ENCODE peak calls at places on chromosomes 11 and 22, in seven cellular contexts. K is endothelial cell; V is nephron progenitor cell; Z is tibial nerve; W is stimulated activated CD4-positive, alpha-beta T cell treated with anti-CD3 and anti-CD28 coated beads, Interleukin-12 subunit alpha, Interleukin-12 subunit beta, amount 100 ng/mL, for 48 hours; N is activated naive CD8-positive, alpha-beta T cell treated with anti-CD3 and anti-CD28 coated beads for 36 hours; J is EL. F is an unnamed sample.

GRCh38 chr11:116773203-116774112 is 671 bp upstream of the BUD13 start:
- DNase-seq in V (peak; percentile 74), K (peak; percentile 65), W (no peak), Z (peak; percentile 51), N (no peak), J (peak; percentile 60), F (no peak)

GRCh38 chr22:25666308-25666707 is 75.7 kb upstream of the MYO18B start:
- DNase-seq in K (peak; percentile 18), Z (peak; percentile 22), W (no peak), V (peak; percentile 3), N (no peak), J (no peak), F (no peak)

GRCh38 chr22:23182289-23183106 is 2.2 kb downstream of the BCR start:
- DNase-seq in V (peak; percentile 57), Z (no peak), J (no peak), N (peak; percentile 67), K (no peak), W (peak; percentile 72), F (no peak)

GRCh38 chr11:42524534-42525227 is 787.1 kb upstream of the API5 start:
- DNase-seq in W (no peak), V (peak; percentile 73), K (peak; percentile 62), J (peak; percentile 1), Z (peak; percentile 65), N (peak; percentile 6), F (peak; percentile 12)

GRCh38 chr11:45662096-45662664 is 3.2 kb downstream of the CHST1 start:
- DNase-seq in W (no peak), K (no peak), N (no peak), J (no peak), V (no peak), Z (no peak), F (no peak)

GRCh38 chr22:34414467-34415440 is 494.5 kb upstream of the LARGE1 start:
- DNase-seq in J (peak; percentile 15), K (peak; percentile 26), N (peak; percentile 33), V (peak; percentile 77), W (peak; percentile 2), Z (no peak), F (peak; percentile 6)

GRCh38 chr11:94049351-94049750 is 28.2 kb downstream of the HEPHL1 start:
- DNase-seq in V (no peak), Z (no peak), K (no peak), J (no peak), W (no peak), N (no peak), F (no peak)

GRCh38 chr11:20342347-20343279 is 20.9 kb upstream of the HTATIP2 start:
- DNase-seq in N (no peak), J (no peak), V (peak; percentile 60), Z (no peak), K (no peak), W (no peak), F (no peak)

GRCh38 chr11:62875698-62876483 is 4.8 kb upstream of the SLC3A2 start:
- DNase-seq in W (no peak), J (no peak), K (no peak), V (no peak), Z (no peak), N (no peak), F (no peak)

GRCh38 chr11:125071408-125071807 is 8.3 kb downstream of the SLC37A2 start:
- DNase-seq in J (peak; percentile 40), Z (peak; percentile 29), N (no peak), K (no peak), V (no peak), W (no peak), F (no peak)

GRCh38 chr11:35524780-35525179 is 636 bp downstream of the PAMR1 start:
- DNase-seq in N (no peak), K (no peak), W (no peak), V (no peak), Z (no peak), J (peak; percentile 48), F (no peak)

GRCh38 chr22:46661221-46661851 is 41.1 kb downstream of the GRAMD4 start:
- DNase-seq in Z (no peak), J (peak; percentile 60), N (no peak), K (no peak), W (no peak), V (no peak), F (peak; percentile 13)

GRCh38 chr11:72519220-72519881 is 85.0 kb upstream of the CLPB start:
- DNase-seq in V (no peak), K (no peak), W (no peak), J (peak; percentile 30), Z (no peak), N (peak; percentile 2), F (no peak)

GRCh38 chr11:76248210-76248609 is 41.9 kb upstream of the WNT11 start:
- DNase-seq in K (peak; percentile 27), Z (no peak), J (peak; percentile 16), V (no peak), W (no peak), N (no peak), F (no peak)

GRCh38 chr22:48711031-48711431 is 1116.6 kb downstream of the BRD1 start:
- DNase-seq in J (no peak), V (no peak), Z (no peak), W (no peak), K (no peak), N (no peak), F (no peak)

GRCh38 chr11:114057605-114058004 is 1.9 kb upstream of the ZBTB16 start:
- DNase-seq in N (no peak), Z (no peak), V (no peak), J (no peak), K (no peak), W (no peak), F (no peak)

GRCh38 chr22:41352058-41352457 is 29.7 kb upstream of the TEF start:
- DNase-seq in N (no peak), J (peak; percentile 77), V (no peak), W (no peak), K (no peak), Z (no peak), F (no peak)

GRCh38 chr11:393219-394033 is 583 bp upstream of the PKP3 start:
- DNase-seq in K (no peak), J (peak; percentile 92), V (no peak), Z (no peak), W (no peak), N (no peak), F (peak; percentile 57)

GRCh38 chr11:93623179-93623578 is 38.3 kb upstream of the CEP295 start:
- DNase-seq in Z (no peak), V (peak; percentile 27), K (peak; percentile 22), N (no peak), J (no peak), W (no peak), F (no peak)

GRCh38 chr22:31308181-31308580 is 15.9 kb upstream of the PIK3IP1 start:
- DNase-seq in J (no peak), N (no peak), W (no peak), V (no peak), Z (no peak), K (no peak), F (no peak)

GRCh38 chr11:62850911-62851806 is 11.8 kb upstream of the WDR74 start:
- DNase-seq in K (no peak), J (peak; percentile 66), W (no peak), V (no peak), Z (no peak), N (peak; percentile 44), F (no peak)

GRCh38 chr22:19772673-19773469 is 12.3 kb downstream of the TBX1 start:
- DNase-seq in W (no peak), V (no peak), J (no peak), K (peak; percentile 4), N (no peak), Z (no peak), F (no peak)

GRCh38 chr22:37242395-37242918 is 1.6 kb downstream of the RAC2 start:
- DNase-seq in Z (no peak), K (no peak), W (peak; percentile 89), N (peak; percentile 90), J (peak; percentile 61), V (no peak), F (no peak)

GRCh38 chr11:76918941-76919386 is 58.2 kb downstream of the ACER3 start:
- DNase-seq in V (no peak), N (no peak), K (no peak), J (peak; percentile 65), W (no peak), Z (peak; percentile 15), F (peak; percentile 61)

GRCh38 chr11:131914299-131914902 is 544.0 kb downstream of the NTM start:
- DNase-seq in N (no peak), Z (no peak), K (no peak), V (no peak), J (no peak), W (no peak), F (no peak)

GRCh38 chr11:110409174-110409573 is 20.6 kb upstream of the FDX1 start:
- DNase-seq in W (no peak), N (no peak), V (no peak), Z (no peak), J (no peak), K (no peak), F (peak; percentile 25)

GRCh38 chr11:111446404-111447152 is 65.6 kb downstream of the BTG4 start:
- DNase-seq in Z (peak; percentile 80), K (peak; percentile 72), W (peak; percentile 54), N (peak; percentile 74), V (peak; percentile 64), J (peak; percentile 87), F (peak; percentile 73)

GRCh38 chr11:64745219-64745522 is 1.2 kb upstream of the RASGRP2 start:
- DNase-seq in J (no peak), K (peak; percentile 76), V (peak; percentile 63), W (no peak), N (peak; percentile 63), Z (peak; percentile 41), F (no peak)

GRCh38 chr11:44453213-44453612 is 112.2 kb upstream of the CD82 start:
- DNase-seq in J (no peak), K (no peak), W (no peak), Z (no peak), N (no peak), V (no peak), F (no peak)

GRCh38 chr11:69087811-69088210 is 39.1 kb downstream of the TPCN2 start:
- DNase-seq in Z (no peak), W (no peak), N (no peak), J (no peak), V (no peak), K (no peak), F (no peak)

GRCh38 chr22:27269751-27270586 is 531.6 kb downstream of the MN1 start:
- DNase-seq in W (no peak), J (no peak), N (no peak), V (no peak), Z (no peak), K (no peak), F (no peak)

GRCh38 chr11:107457205-107457557 is 444 bp downstream of the CWF19L2 start:
- DNase-seq in J (peak; percentile 9), V (peak; percentile 9), K (no peak), W (no peak), Z (no peak), N (no peak), F (no peak)

GRCh38 chr11:73389902-73390301 is 13.7 kb downstream of the RELT start:
- DNase-seq in V (no peak), W (no peak), J (no peak), Z (no peak), K (no peak), N (no peak), F (no peak)

GRCh38 chr11:78149646-78150045 is 10.2 kb upstream of the ALG8 start:
- DNase-seq in J (peak; percentile 51), N (no peak), Z (peak; percentile 43), K (no peak), W (no peak), V (no peak), F (peak; percentile 73)

GRCh38 chr22:48210812-48211211 is 1448.4 kb downstream of the TBC1D22A start:
- DNase-seq in V (no peak), W (no peak), Z (no peak), K (no peak), J (no peak), N (no peak), F (no peak)